ENCODE peak calls at places on chromosomes 5 and 9, in five cellular contexts. One of them, this sample, is unnamed.

GRCh38 chr5:40682431-40683017 is 2.8 kb downstream of the PTGER4 start:
- DNase-seq in esophagus muscularis mucosa: no peak
- DNase-seq in heart right ventricle: no peak
- DNase-seq in hypothalamus: no peak
- DNase-seq in HFFc6: no peak
- DNase-seq in this sample: no peak

GRCh38 chr5:95261369-95262175 is 23.3 kb downstream of the MCTP1 start:
- DNase-seq in esophagus muscularis mucosa: no peak
- DNase-seq in hypothalamus: no peak
- DNase-seq in HFFc6: peak
- DNase-seq in heart right ventricle: no peak
- DNase-seq in this sample: no peak

GRCh38 chr9:121445986-121446385 is 53.7 kb downstream of the GGTA1 start:
- DNase-seq in heart right ventricle: no peak
- DNase-seq in hypothalamus: no peak
- DNase-seq in HFFc6: no peak
- DNase-seq in esophagus muscularis mucosa: no peak
- DNase-seq in this sample: no peak

GRCh38 chr5:6568383-6568782 is 64.5 kb downstream of the NSUN2 start:
- DNase-seq in esophagus muscularis mucosa: peak
- DNase-seq in hypothalamus: no peak
- DNase-seq in heart right ventricle: peak
- DNase-seq in HFFc6: no peak
- DNase-seq in this sample: no peak

GRCh38 chr9:123217148-123217585 is 51.2 kb downstream of the STRBP start:
- DNase-seq in esophagus muscularis mucosa: no peak
- DNase-seq in HFFc6: no peak
- DNase-seq in hypothalamus: no peak
- DNase-seq in heart right ventricle: no peak
- DNase-seq in this sample: no peak

GRCh38 chr5:173093597-173093996 is 37.4 kb downstream of the CREBRF start:
- DNase-seq in heart right ventricle: no peak
- DNase-seq in hypothalamus: no peak
- DNase-seq in HFFc6: no peak
- DNase-seq in esophagus muscularis mucosa: no peak
- DNase-seq in this sample: no peak

GRCh38 chr9:127546125-127546832 is 65.8 kb upstream of the STXBP1 start:
- DNase-seq in esophagus muscularis mucosa: no peak
- DNase-seq in heart right ventricle: no peak
- DNase-seq in hypothalamus: no peak
- DNase-seq in HFFc6: no peak
- DNase-seq in this sample: no peak

GRCh38 chr5:174335682-174336364 is 290.3 kb downstream of the NSG2 start:
- DNase-seq in hypothalamus: no peak
- DNase-seq in heart right ventricle: no peak
- DNase-seq in esophagus muscularis mucosa: no peak
- DNase-seq in HFFc6: no peak
- DNase-seq in this sample: no peak

GRCh38 chr9:27925815-27926214 is 352.5 kb upstream of the C9orf72 start:
- DNase-seq in HFFc6: no peak
- DNase-seq in esophagus muscularis mucosa: no peak
- DNase-seq in heart right ventricle: no peak
- DNase-seq in hypothalamus: no peak
- DNase-seq in this sample: no peak

GRCh38 chr5:40675396-40676133 is 4.2 kb upstream of the PTGER4 start:
- DNase-seq in HFFc6: no peak
- DNase-seq in hypothalamus: no peak
- DNase-seq in esophagus muscularis mucosa: no peak
- DNase-seq in heart right ventricle: no peak
- DNase-seq in this sample: peak

GRCh38 chr9:122158202-122158601 is 1.4 kb downstream of the NDUFA8 start:
- DNase-seq in HFFc6: peak
- DNase-seq in esophagus muscularis mucosa: no peak
- DNase-seq in hypothalamus: no peak
- DNase-seq in heart right ventricle: peak
- DNase-seq in this sample: peak

GRCh38 chr5:151002250-151002649 is 18.1 kb upstream of the GPX3 start:
- DNase-seq in hypothalamus: no peak
- DNase-seq in HFFc6: peak
- DNase-seq in esophagus muscularis mucosa: no peak
- DNase-seq in heart right ventricle: peak
- DNase-seq in this sample: no peak

GRCh38 chr5:126300293-126300692 is 122.9 kb upstream of the GRAMD2B start:
- DNase-seq in esophagus muscularis mucosa: no peak
- DNase-seq in HFFc6: no peak
- DNase-seq in hypothalamus: no peak
- DNase-seq in heart right ventricle: no peak
- DNase-seq in this sample: no peak

GRCh38 chr5:148469446-148470062 is 85.8 kb downstream of the FBXO38 start:
- DNase-seq in hypothalamus: peak
- DNase-seq in HFFc6: peak
- DNase-seq in esophagus muscularis mucosa: no peak
- DNase-seq in heart right ventricle: peak
- DNase-seq in this sample: no peak

GRCh38 chr9:99433555-99433954 is 211.5 kb downstream of the SEC61B start:
- DNase-seq in hypothalamus: no peak
- DNase-seq in heart right ventricle: no peak
- DNase-seq in esophagus muscularis mucosa: peak
- DNase-seq in HFFc6: peak
- DNase-seq in this sample: peak

GRCh38 chr5:32223972-32224608 is 50.0 kb upstream of the GOLPH3 start:
- DNase-seq in hypothalamus: no peak
- DNase-seq in esophagus muscularis mucosa: no peak
- DNase-seq in heart right ventricle: no peak
- DNase-seq in HFFc6: peak
- DNase-seq in this sample: no peak

GRCh38 chr5:33696413-33696812 is 195.4 kb downstream of the ADAMTS12 start:
- DNase-seq in heart right ventricle: peak
- DNase-seq in esophagus muscularis mucosa: no peak
- DNase-seq in hypothalamus: no peak
- DNase-seq in HFFc6: no peak
- DNase-seq in this sample: no peak

GRCh38 chr5:14870347-14871083 is 1.1 kb downstream of the ANKH start:
- DNase-seq in esophagus muscularis mucosa: no peak
- DNase-seq in hypothalamus: peak
- DNase-seq in heart right ventricle: peak
- DNase-seq in HFFc6: no peak
- DNase-seq in this sample: peak

GRCh38 chr5:33524476-33524875 is 83.7 kb downstream of the TARS1 start:
- DNase-seq in HFFc6: no peak
- DNase-seq in hypothalamus: no peak
- DNase-seq in heart right ventricle: no peak
- DNase-seq in esophagus muscularis mucosa: no peak
- DNase-seq in this sample: no peak

GRCh38 chr9:108550111-108550510 is 305.7 kb downstream of the ACTL7B start:
- DNase-seq in HFFc6: no peak
- DNase-seq in hypothalamus: no peak
- DNase-seq in esophagus muscularis mucosa: no peak
- DNase-seq in heart right ventricle: no peak
- DNase-seq in this sample: no peak

GRCh38 chr5:154523104-154523503 is 45.1 kb upstream of the HAND1 start:
- DNase-seq in esophagus muscularis mucosa: no peak
- DNase-seq in HFFc6: no peak
- DNase-seq in heart right ventricle: no peak
- DNase-seq in hypothalamus: no peak
- DNase-seq in this sample: no peak

GRCh38 chr9:35911690-35912089 is 2.4 kb downstream of the SPAAR start:
- DNase-seq in esophagus muscularis mucosa: no peak
- DNase-seq in HFFc6: no peak
- DNase-seq in heart right ventricle: no peak
- DNase-seq in hypothalamus: no peak
- DNase-seq in this sample: no peak

GRCh38 chr9:134492281-134492691 is 149.3 kb upstream of the COL5A1 start:
- DNase-seq in HFFc6: peak
- DNase-seq in heart right ventricle: peak
- DNase-seq in hypothalamus: no peak
- DNase-seq in esophagus muscularis mucosa: no peak
- DNase-seq in this sample: no peak

GRCh38 chr5:135827965-135828792 is 6.3 kb upstream of the SLC25A48 start:
- DNase-seq in HFFc6: no peak
- DNase-seq in heart right ventricle: no peak
- DNase-seq in esophagus muscularis mucosa: peak
- DNase-seq in hypothalamus: no peak
- DNase-seq in this sample: no peak

GRCh38 chr5:76372320-76373054 is 30.6 kb upstream of the IQGAP2 start:
- DNase-seq in HFFc6: peak
- DNase-seq in esophagus muscularis mucosa: no peak
- DNase-seq in hypothalamus: no peak
- DNase-seq in heart right ventricle: no peak
- DNase-seq in this sample: no peak

GRCh38 chr5:134133213-134133994 is 18.9 kb downstream of the TCF7 start:
- DNase-seq in hypothalamus: no peak
- DNase-seq in esophagus muscularis mucosa: no peak
- DNase-seq in heart right ventricle: no peak
- DNase-seq in HFFc6: no peak
- DNase-seq in this sample: peak

GRCh38 chr9:121226186-121226585 is 24.5 kb upstream of the RAB14 start:
- DNase-seq in HFFc6: peak
- DNase-seq in heart right ventricle: no peak
- DNase-seq in hypothalamus: no peak
- DNase-seq in esophagus muscularis mucosa: no peak
- DNase-seq in this sample: no peak

GRCh38 chr5:166772770-166773169 is 1518.7 kb upstream of the WWC1 start:
- DNase-seq in HFFc6: no peak
- DNase-seq in heart right ventricle: no peak
- DNase-seq in hypothalamus: no peak
- DNase-seq in esophagus muscularis mucosa: no peak
- DNase-seq in this sample: no peak

GRCh38 chr9:120877276-120878034 is 467 bp upstream of the PHF19 start:
- DNase-seq in esophagus muscularis mucosa: no peak
- DNase-seq in hypothalamus: peak
- DNase-seq in heart right ventricle: peak
- DNase-seq in HFFc6: peak
- DNase-seq in this sample: peak

GRCh38 chr5:105132578-105132977 is 1570.0 kb upstream of the NUDT12 start:
- DNase-seq in hypothalamus: no peak
- DNase-seq in heart right ventricle: no peak
- DNase-seq in HFFc6: no peak
- DNase-seq in esophagus muscularis mucosa: no peak
- DNase-seq in this sample: no peak

GRCh38 chr9:95193067-95193466 is 124.4 kb downstream of the FANCC start:
- DNase-seq in esophagus muscularis mucosa: no peak
- DNase-seq in heart right ventricle: no peak
- DNase-seq in HFFc6: no peak
- DNase-seq in hypothalamus: no peak
- DNase-seq in this sample: no peak

GRCh38 chr5:1734908-1735289 is 64.7 kb downstream of the MRPL36 start:
- DNase-seq in HFFc6: no peak
- DNase-seq in hypothalamus: no peak
- DNase-seq in heart right ventricle: no peak
- DNase-seq in esophagus muscularis mucosa: no peak
- DNase-seq in this sample: no peak

GRCh38 chr5:83509535-83509934 is 38.0 kb downstream of the VCAN start:
- DNase-seq in esophagus muscularis mucosa: no peak
- DNase-seq in HFFc6: no peak
- DNase-seq in heart right ventricle: peak
- DNase-seq in hypothalamus: no peak
- DNase-seq in this sample: no peak

GRCh38 chr5:154253807-154254206 is 63.3 kb downstream of the GALNT10 start:
- DNase-seq in heart right ventricle: no peak
- DNase-seq in HFFc6: no peak
- DNase-seq in hypothalamus: no peak
- DNase-seq in esophagus muscularis mucosa: no peak
- DNase-seq in this sample: no peak

GRCh38 chr5:36442796-36443195 is 141.1 kb upstream of the RANBP3L start:
- DNase-seq in HFFc6: peak
- DNase-seq in heart right ventricle: no peak
- DNase-seq in hypothalamus: no peak
- DNase-seq in esophagus muscularis mucosa: no peak
- DNase-seq in this sample: no peak

GRCh38 chr9:79046401-79046800 is 525.4 kb upstream of the TLE4 start:
- DNase-seq in esophagus muscularis mucosa: no peak
- DNase-seq in HFFc6: no peak
- DNase-seq in hypothalamus: no peak
- DNase-seq in heart right ventricle: no peak
- DNase-seq in this sample: no peak